ENCODE peak calls at places on chromosomes 12 and 14, in seven cellular contexts. C, S, R, T, K, Y and Z are unnamed samples.

GRCh38 chr12:103947871-103948555 is 17.7 kb upstream of the TDG start:
- DNase-seq in S (no peak), K (no peak), R (no peak), C (no peak), T (peak), Y (no peak), Z (no peak)

GRCh38 chr14:71692496-71692895 is 239.7 kb upstream of the RGS6 start:
- DNase-seq in S (no peak), C (no peak), Y (no peak), T (peak), R (no peak), K (no peak), Z (no peak)

GRCh38 chr14:54712371-54712998 is 145.6 kb downstream of the SAMD4A start:
- DNase-seq in C (no peak), Y (no peak), R (no peak), T (peak), S (no peak), K (no peak), Z (no peak)

GRCh38 chr14:83960832-83961512 is 1569.0 kb upstream of the FLRT2 start:
- DNase-seq in T (no peak), Y (no peak), S (no peak), R (no peak), K (no peak), C (no peak), Z (no peak)

GRCh38 chr14:31070431-31070830 is 44.3 kb upstream of the STRN3 start:
- DNase-seq in T (peak), C (no peak), R (no peak), S (no peak), K (no peak), Y (no peak), Z (peak)

GRCh38 chr12:51262758-51263177 is 7.4 kb downstream of the SMAGP start:
- DNase-seq in C (no peak), T (peak), R (peak), S (no peak), Y (no peak), K (no peak), Z (peak)

GRCh38 chr14:95935228-95935822 is 58.7 kb downstream of the TUNAR start:
- DNase-seq in R (peak), Y (peak), C (no peak), S (peak), T (peak), K (no peak), Z (peak)

GRCh38 chr12:122126342-122126635 is 47.7 kb downstream of the IL31 start:
- DNase-seq in R (no peak), Y (no peak), S (no peak), C (no peak), K (no peak), T (no peak), Z (no peak)

GRCh38 chr12:89882051-89882450 is 173.4 kb upstream of the ATP2B1 start:
- DNase-seq in T (peak), K (no peak), Y (no peak), R (no peak), S (no peak), C (no peak), Z (no peak)

GRCh38 chr14:50667491-50668007 is 557 bp downstream of the SAV1 start:
- DNase-seq in S (peak), T (no peak), K (peak), R (no peak), Y (no peak), C (peak), Z (no peak)

GRCh38 chr12:13340149-13340548 is 143.6 kb downstream of the EMP1 start:
- DNase-seq in Y (no peak), K (no peak), T (no peak), S (no peak), R (no peak), C (no peak), Z (no peak)

GRCh38 chr14:55889124-55889523 is 229.1 kb upstream of the PELI2 start:
- DNase-seq in K (no peak), T (no peak), S (no peak), C (peak), Y (peak), R (no peak), Z (no peak)

GRCh38 chr14:37051153-37051552 is 121.3 kb downstream of the SLC25A21 start:
- DNase-seq in K (no peak), T (peak), S (no peak), R (no peak), C (no peak), Y (no peak), Z (no peak)

GRCh38 chr14:54881761-54882401 is 20.7 kb downstream of the GCH1 start:
- DNase-seq in K (no peak), Y (peak), C (no peak), R (no peak), S (no peak), T (peak), Z (no peak)

GRCh38 chr14:98958048-98959031 is 313.7 kb downstream of the BCL11B start:
- DNase-seq in C (peak), R (no peak), S (no peak), T (no peak), Y (no peak), K (no peak), Z (no peak)